ENCODE peak calls at places on chromosomes 2 and 18, in eight cellular contexts. T is ovary, S is OCI-LY7, R is tibial artery, B is lower lobe of right lung, Q is neural progenitor cell, Z is fibroblast of lung, V is astrocyte. H is an unnamed sample. For H3K36me3, the result is how much of the 10 kb centered on the place peaks cover.

GRCh38 chr2:54570925-54571694 is 115.0 kb downstream of the SPTBN1 start:
- DNase-seq in Z (peak), V (peak), S (peak), Q (no peak), B (peak), T (peak), R (no peak), H (peak)

GRCh38 chr2:14626873-14627272 is 5.6 kb upstream of the LRATD1 start:
- DNase-seq in Z (no peak), B (peak), V (no peak), Q (no peak), R (no peak), T (no peak), S (no peak), H (no peak)

GRCh38 chr18:32548688-32549087 is 78.0 kb upstream of the GAREM1 start:
- DNase-seq in Z (no peak), S (no peak), T (no peak), Q (peak), B (no peak), V (no peak), R (no peak), H (no peak)

GRCh38 chr2:9984217-9984739 is 32.8 kb downstream of the GRHL1 start:
- DNase-seq in T (peak), R (no peak), V (peak), S (peak), B (no peak), Z (peak), Q (peak), H (no peak)

GRCh38 chr2:29281585-29281984 is 166.4 kb downstream of the CLIP4 start:
- DNase-seq in Q (peak), S (no peak), V (peak), Z (peak), R (peak), T (peak), B (no peak), H (peak)

GRCh38 chr18:2857491-2858063 is 10.8 kb downstream of the EMILIN2 start:
- DNase-seq in S (no peak), Q (no peak), V (peak), Z (peak), R (peak), B (peak), T (peak), H (peak)

GRCh38 chr2:206873426-206873825 is 65.9 kb upstream of the CPO start:
- DNase-seq in B (no peak), Z (no peak), T (no peak), R (no peak), S (no peak), V (no peak), Q (no peak), H (no peak)

GRCh38 chr2:141923657-141924056 is 207.2 kb downstream of the LRP1B start:
- DNase-seq in R (no peak), V (peak), T (no peak), B (no peak), Z (no peak), S (no peak), Q (no peak), H (no peak)

GRCh38 chr2:203340791-203341487 is 12.7 kb downstream of the ABI2 start:
- DNase-seq in B (no peak), R (no peak), S (no peak), Q (peak), V (peak), Z (peak), T (no peak), H (peak)

GRCh38 chr2:216539791-216540241 is 41.2 kb downstream of the RPL37A start:
- DNase-seq in V (no peak), S (no peak), R (no peak), Q (no peak), T (no peak), Z (no peak), B (peak), H (no peak)

GRCh38 chr18:56606623-56607022 is 31.8 kb downstream of the TXNL1 start:
- DNase-seq in T (no peak), R (no peak), Z (no peak), V (no peak), S (no peak), B (no peak), Q (no peak), H (no peak)

GRCh38 chr2:127664065-127664894 is 11.1 kb downstream of the LIMS2 start:
- DNase-seq in Q (peak), T (peak), Z (no peak), B (peak), R (peak), S (no peak), V (no peak), H (no peak)

GRCh38 chr2:179297922-179298321 is 33.3 kb upstream of the SESTD1 start:
- DNase-seq in T (no peak), Q (no peak), R (no peak), B (no peak), V (no peak), S (no peak), Z (no peak), H (no peak)

GRCh38 chr2:85834456-85834855 is 54.3 kb downstream of the ST3GAL5 start:
- DNase-seq in Q (no peak), T (no peak), B (no peak), R (no peak), V (no peak), S (no peak), Z (no peak), H (no peak)

GRCh38 chr2:213834331-213834730 is 550.1 kb downstream of the SPAG16 start:
- DNase-seq in T (no peak), B (no peak), R (no peak), Q (no peak), Z (peak), S (no peak), V (peak), H (peak)

GRCh38 chr2:197181491-197181890 is 129.1 kb downstream of the ANKRD44 start:
- DNase-seq in B (no peak), S (no peak), Z (peak), Q (no peak), V (peak), R (no peak), T (no peak), H (peak)

GRCh38 chr2:177245010-177245422 is 19.5 kb downstream of the NFE2L2 start:
- DNase-seq in B (no peak), Z (peak), T (no peak), S (no peak), V (peak), R (no peak), Q (no peak), H (peak)

GRCh38 chr2:20625491-20625919 is 25.4 kb downstream of the HS1BP3 start:
- DNase-seq in B (peak), T (no peak), S (no peak), V (no peak), Z (no peak), Q (no peak), R (peak), H (no peak)

GRCh38 chr2:212794471-212794870 is 255.9 kb upstream of the ERBB4 start:
- DNase-seq in Z (no peak), T (no peak), B (no peak), S (no peak), Q (no peak), R (no peak), V (no peak), H (no peak)

GRCh38 chr2:174846941-174847938 is 83.0 kb upstream of the CHRNA1 start:
- DNase-seq in Q (peak), S (no peak), R (no peak), Z (peak), B (no peak), V (peak), T (no peak), H (peak)

GRCh38 chr18:55998071-55998522 is 410.1 kb upstream of the TCF4 start:
- DNase-seq in T (no peak), Q (peak), V (peak), S (no peak), B (no peak), R (no peak), Z (peak), H (peak)

GRCh38 chr2:8836979-8837794 is at the start of gene KIDINS220:
- DNase-seq in S (peak), T (peak), R (peak), V (peak), B (peak), Z (peak), Q (peak), H (peak)

DNA sequence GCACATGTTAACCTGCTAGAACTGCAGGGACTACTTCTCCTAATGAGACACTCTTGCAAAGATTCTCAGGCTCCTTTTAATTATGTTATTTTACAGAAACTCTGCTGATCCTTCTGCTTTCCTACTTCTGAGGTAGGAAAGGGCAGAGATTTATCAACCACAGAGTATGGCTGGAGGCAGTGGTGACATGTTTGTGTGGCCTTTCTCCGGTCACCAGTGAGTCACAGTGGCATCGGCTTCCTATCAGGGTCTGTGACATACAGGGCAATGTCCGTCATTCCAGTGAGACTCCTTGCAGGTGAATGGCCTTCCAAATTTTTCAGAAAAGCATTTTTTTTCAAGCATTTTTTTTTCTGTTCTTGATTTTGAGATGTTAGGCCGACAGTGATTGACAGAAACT is 180.7 kb upstream of the LYPD1 start:
- DNase-seq in V (no peak), R (no peak), S (no peak), Z (no peak), B (no peak), T (no peak), Q (no peak), H (no peak)
- TF ChIP-seq CTCF in V (no peak), R (no peak), S (no peak), Z (no peak), B (no peak), T (no peak), Q (no peak), H (no peak)

DNA sequence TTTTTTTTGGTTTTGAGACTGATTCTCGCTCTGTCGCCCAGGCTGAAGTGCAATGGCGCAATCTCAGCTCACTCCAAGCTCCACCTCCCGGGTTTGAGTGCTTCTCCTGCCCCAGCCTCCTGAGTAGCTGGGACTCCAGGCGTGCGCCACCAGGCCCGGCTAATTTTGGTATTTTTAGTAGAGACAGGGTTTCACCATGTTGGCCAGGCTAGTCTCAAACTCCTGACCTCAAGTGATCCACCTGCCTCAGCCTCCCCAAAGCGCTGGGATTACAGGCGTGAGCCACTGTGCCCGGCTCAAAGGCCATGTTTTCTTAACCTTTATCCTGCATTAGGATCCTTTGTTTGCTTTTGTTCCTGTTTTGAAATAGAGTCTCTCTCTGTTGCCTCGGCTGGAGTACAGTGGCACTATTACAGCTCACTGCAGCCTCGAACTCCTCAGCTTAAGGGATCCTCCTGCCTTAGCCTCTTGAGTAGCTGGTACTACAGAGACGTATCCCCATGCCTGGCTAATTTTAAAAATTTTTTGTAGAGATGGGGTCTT is 41.0 kb downstream of the NPC1 start:
- DNase-seq in R (no peak), B (no peak), Q (no peak), S (no peak), T (no peak), Z (no peak), V (no peak), H (no peak)
- H3K36me3 ChIP-seq in R (half or more), B (half or more), Q (under half), S (half or more), T (under half), Z (under half), V (under half), H (under half)

DNA sequence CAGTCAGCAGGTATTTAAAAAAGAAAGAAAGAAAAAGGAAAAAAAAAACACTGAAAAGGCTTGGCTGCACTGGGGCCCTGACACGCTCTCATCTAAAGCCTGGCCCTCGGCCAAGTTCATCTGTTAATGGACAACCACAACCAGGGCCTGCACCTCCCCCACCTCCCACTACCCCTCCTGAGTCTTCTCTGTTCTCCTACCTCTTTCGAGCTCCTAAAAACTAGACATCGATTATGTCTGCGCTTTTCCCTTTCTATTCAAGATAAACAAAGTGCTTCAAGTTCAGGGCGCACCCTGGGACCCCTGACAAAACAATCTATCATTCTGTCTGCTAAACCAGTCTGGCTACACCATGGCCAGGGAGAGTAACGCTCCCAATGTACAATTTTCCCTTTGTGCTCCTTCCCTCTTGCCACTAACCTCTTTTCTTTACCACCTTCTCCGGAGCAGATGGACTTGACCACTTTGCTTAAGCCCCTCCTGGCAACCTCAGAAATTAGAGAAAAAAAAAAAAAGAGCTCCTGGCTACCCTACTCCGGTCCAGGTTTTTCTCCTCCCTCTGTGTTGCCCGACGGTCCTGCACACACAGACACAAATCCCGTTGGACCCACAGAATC is 22.7 kb downstream of the BCL11A start:
- DNase-seq in B (peak), V (peak), Q (no peak), S (peak), R (no peak), T (no peak), Z (peak), H (no peak)
- H3K4me3 ChIP-seq in B (no peak), V (peak), Q (no peak), S (peak), R (no peak), T (no peak), Z (no peak), H (no peak)

GRCh38 chr2:182652326-182652725 is 63.7 kb upstream of the DNAJC10 start:
- DNase-seq in S (no peak), R (no peak), V (no peak), Z (no peak), T (no peak), B (no peak), Q (no peak), H (no peak)

GRCh38 chr2:182650704-182651103 is 65.4 kb upstream of the DNAJC10 start:
- DNase-seq in B (no peak), Q (peak), T (no peak), R (no peak), Z (peak), V (peak), S (peak), H (no peak)

GRCh38 chr2:182646763-182647498 is 69.1 kb upstream of the DNAJC10 start:
- DNase-seq in V (no peak), Q (no peak), Z (no peak), T (no peak), R (no peak), B (no peak), S (no peak), H (no peak)

GRCh38 chr2:182647499-182647787 is 68.6 kb upstream of the DNAJC10 start:
- DNase-seq in Q (no peak), R (no peak), S (no peak), V (no peak), Z (no peak), B (no peak), T (no peak), H (no peak)

GRCh38 chr2:182649316-182649715 is 66.7 kb upstream of the DNAJC10 start:
- DNase-seq in Q (peak), V (peak), S (peak), R (no peak), T (no peak), Z (peak), B (no peak), H (peak)
- TF ChIP-seq CTCF in Q (peak), V (peak), S (peak), R (peak), T (no peak), Z (peak), B (no peak), H (peak)

H was measured in brain microvascular endothelial cell.